ENCODE peak calls at places on chromosomes 16 and 17, in seven cellular contexts. One of them, this sample, is unnamed.

GRCh38 chr16:26791166-26791565 is 275.6 kb upstream of the C16orf82 start:
- DNase-seq in RWPE1: no peak
- DNase-seq in type B pancreatic cell: no peak
- DNase-seq in omental fat pad: no peak
- DNase-seq in left lung: no peak
- DNase-seq in mesothelial cell of epicardium: no peak
- DNase-seq in fibroblast of the aortic adventitia: no peak
- DNase-seq in this sample: no peak

GRCh38 chr17:78379134-78379497 is 667 bp downstream of the PGS1 start:
- DNase-seq in type B pancreatic cell: no peak
- DNase-seq in RWPE1: peak; percentile 62
- DNase-seq in mesothelial cell of epicardium: no peak
- DNase-seq in fibroblast of the aortic adventitia: peak; percentile 85
- DNase-seq in omental fat pad: no peak
- DNase-seq in left lung: no peak
- DNase-seq in this sample: no peak

GRCh38 chr16:84194470-84195200 is 3.7 kb downstream of the ADAD2 start:
- DNase-seq in type B pancreatic cell: no peak
- DNase-seq in omental fat pad: no peak
- DNase-seq in mesothelial cell of epicardium: no peak
- DNase-seq in fibroblast of the aortic adventitia: no peak
- DNase-seq in RWPE1: no peak
- DNase-seq in left lung: no peak
- DNase-seq in this sample: peak; percentile 23

GRCh38 chr16:66468321-66468965 is 41.3 kb downstream of the BEAN1 start:
- DNase-seq in omental fat pad: no peak
- DNase-seq in type B pancreatic cell: no peak
- DNase-seq in left lung: no peak
- DNase-seq in mesothelial cell of epicardium: no peak
- DNase-seq in RWPE1: no peak
- DNase-seq in fibroblast of the aortic adventitia: no peak
- DNase-seq in this sample: no peak

GRCh38 chr16:87895641-87896141 is 26.4 kb upstream of the SLC7A5 start:
- DNase-seq in left lung: no peak
- DNase-seq in fibroblast of the aortic adventitia: no peak
- DNase-seq in mesothelial cell of epicardium: no peak
- DNase-seq in RWPE1: no peak
- DNase-seq in type B pancreatic cell: no peak
- DNase-seq in omental fat pad: no peak
- DNase-seq in this sample: peak; percentile 70

GRCh38 chr17:79997004-79997673 is 38.5 kb downstream of the TBC1D16 start:
- DNase-seq in fibroblast of the aortic adventitia: no peak
- DNase-seq in type B pancreatic cell: no peak
- DNase-seq in mesothelial cell of epicardium: no peak
- DNase-seq in RWPE1: no peak
- DNase-seq in left lung: peak; percentile 87
- DNase-seq in omental fat pad: no peak
- DNase-seq in this sample: peak; percentile 44

GRCh38 chr17:49496183-49496865 is 1.2 kb downstream of the NGFR start:
- DNase-seq in left lung: peak; percentile 92
- DNase-seq in mesothelial cell of epicardium: peak; percentile 91
- DNase-seq in omental fat pad: peak; percentile 82
- DNase-seq in type B pancreatic cell: peak; percentile 91
- DNase-seq in fibroblast of the aortic adventitia: peak; percentile 37
- DNase-seq in RWPE1: peak; percentile 56
- DNase-seq in this sample: peak; percentile 89

GRCh38 chr16:15452456-15452855 is 18.1 kb downstream of the BMERB1 start:
- DNase-seq in omental fat pad: no peak
- DNase-seq in left lung: no peak
- DNase-seq in RWPE1: no peak
- DNase-seq in fibroblast of the aortic adventitia: peak; percentile 21
- DNase-seq in mesothelial cell of epicardium: no peak
- DNase-seq in type B pancreatic cell: no peak
- DNase-seq in this sample: no peak

GRCh38 chr16:7313170-7313569 is 19.5 kb upstream of the RBFOX1 start:
- DNase-seq in left lung: no peak
- DNase-seq in fibroblast of the aortic adventitia: no peak
- DNase-seq in type B pancreatic cell: no peak
- DNase-seq in RWPE1: no peak
- DNase-seq in omental fat pad: no peak
- DNase-seq in mesothelial cell of epicardium: no peak
- DNase-seq in this sample: no peak

GRCh38 chr17:79907855-79908254 is 68.6 kb upstream of the CBX4 start:
- DNase-seq in left lung: no peak
- DNase-seq in type B pancreatic cell: no peak
- DNase-seq in omental fat pad: no peak
- DNase-seq in mesothelial cell of epicardium: no peak
- DNase-seq in fibroblast of the aortic adventitia: no peak
- DNase-seq in RWPE1: no peak
- DNase-seq in this sample: no peak

This sample was measured in stimulated activated CD4-positive, alpha-beta T cell treated with anti-CD3 and anti-CD28 coated beads, Interleukin-12 subunit alpha, Interleukin-12 subunit beta, amount 100 ng/mL, for 4 hours.